ENCODE peak calls at places on chromosomes 5 and 9, in ten cellular contexts. V is choroid plexus epithelial cell, G is HFFc6, T is heart left ventricle, E is HepG2, D is astrocyte of the spinal cord, A is neural progenitor cell, Y is chondrocyte, U is GM23338, C is omental fat pad. L is an unnamed sample.

GRCh38 chr5:170411100-170411499 is 21.9 kb upstream of the KCNMB1 start:
- DNase-seq in V (no peak), G (no peak), T (no peak), E (no peak), D (no peak), A (no peak), Y (no peak), U (no peak), C (no peak), L (no peak)

GRCh38 chr9:106929471-106930198 is 66.7 kb downstream of the ZNF462 start:
- DNase-seq in V (peak), G (no peak), T (peak), E (no peak), D (peak), A (no peak), Y (no peak), U (no peak), C (no peak), L (no peak)

GRCh38 chr5:31895199-31895598 is 256.3 kb downstream of the PDZD2 start:
- DNase-seq in V (no peak), G (no peak), T (no peak), E (no peak), D (no peak), A (no peak), Y (no peak), U (no peak), C (no peak), L (no peak)

GRCh38 chr5:106171132-106171531 is 1499.6 kb downstream of the EFNA5 start:
- DNase-seq in V (no peak), G (no peak), T (no peak), E (no peak), D (no peak), A (no peak), Y (no peak), U (no peak), C (no peak), L (no peak)

GRCh38 chr9:113535756-113536155 is 72.2 kb downstream of the RGS3 start:
- DNase-seq in V (no peak), G (no peak), T (no peak), E (no peak), D (no peak), A (no peak), Y (no peak), U (no peak), C (no peak), L (no peak)

GRCh38 chr5:33530963-33531298 is 90.2 kb downstream of the TARS1 start:
- DNase-seq in V (no peak), G (no peak), T (no peak), E (no peak), D (no peak), A (no peak), Y (no peak), U (peak), C (no peak), L (no peak)

GRCh38 chr9:24698864-24699518 is 153.3 kb upstream of the IZUMO3 start:
- DNase-seq in V (no peak), G (no peak), T (no peak), E (no peak), D (peak), A (no peak), Y (no peak), U (peak), C (no peak), L (no peak)

GRCh38 chr5:175654346-175654745 is 3.5 kb upstream of the HRH2 start:
- DNase-seq in V (no peak), G (no peak), T (no peak), E (no peak), D (no peak), A (no peak), Y (no peak), U (no peak), C (no peak), L (no peak)

GRCh38 chr5:178439411-178440162 is 150.6 kb downstream of the COL23A1 start:
- DNase-seq in V (no peak), G (no peak), T (no peak), E (no peak), D (no peak), A (no peak), Y (no peak), U (no peak), C (no peak), L (peak)

GRCh38 chr9:27151693-27152397 is 42.8 kb downstream of the TEK start:
- DNase-seq in V (peak), G (peak), T (no peak), E (no peak), D (peak), A (no peak), Y (no peak), U (no peak), C (no peak), L (no peak)

GRCh38 chr5:168756517-168757391 is 177.6 kb upstream of the PANK3 start:
- DNase-seq in V (no peak), G (no peak), T (no peak), E (no peak), D (no peak), A (no peak), Y (no peak), U (peak), C (no peak), L (no peak)

GRCh38 chr5:116473706-116474105 is 100.9 kb downstream of the SEMA6A start:
- DNase-seq in V (no peak), G (no peak), T (no peak), E (no peak), D (no peak), A (no peak), Y (no peak), U (no peak), C (no peak), L (no peak)

GRCh38 chr9:107605041-107605440 is 115.5 kb upstream of the KLF4 start:
- DNase-seq in V (no peak), G (no peak), T (no peak), E (no peak), D (no peak), A (no peak), Y (no peak), U (no peak), C (no peak), L (no peak)

GRCh38 chr5:14879985-14880589 is 8.5 kb upstream of the ANKH start:
- DNase-seq in V (peak), G (no peak), T (no peak), E (peak), D (peak), A (no peak), Y (no peak), U (no peak), C (no peak), L (no peak)

GRCh38 chr5:31213676-31214638 is 20.5 kb downstream of the CDH6 start:
- DNase-seq in V (no peak), G (no peak), T (no peak), E (no peak), D (no peak), A (no peak), Y (no peak), U (peak), C (no peak), L (no peak)

GRCh38 chr9:17251100-17251499 is 116.3 kb downstream of the CNTLN start:
- DNase-seq in V (no peak), G (no peak), T (no peak), E (no peak), D (peak), A (no peak), Y (no peak), U (no peak), C (no peak), L (no peak)

GRCh38 chr5:138601444-138601843 is 26.2 kb upstream of the HSPA9 start:
- DNase-seq in V (peak), G (peak), T (no peak), E (no peak), D (peak), A (no peak), Y (no peak), U (no peak), C (no peak), L (no peak)

GRCh38 chr9:98780059-98780749 is 16.2 kb downstream of the ANKS6 start:
- DNase-seq in V (no peak), G (no peak), T (no peak), E (no peak), D (no peak), A (no peak), Y (no peak), U (no peak), C (no peak), L (no peak)

GRCh38 chr5:33065146-33065545 is 354.0 kb downstream of the NPR3 start:
- DNase-seq in V (no peak), G (no peak), T (no peak), E (no peak), D (peak), A (no peak), Y (no peak), U (no peak), C (no peak), L (no peak)

GRCh38 chr5:111076076-111076475 is 4.6 kb downstream of the TSLP start:
- DNase-seq in V (no peak), G (no peak), T (no peak), E (no peak), D (no peak), A (no peak), Y (no peak), U (no peak), C (no peak), L (no peak)

GRCh38 chr9:2281031-2281802 is 266.1 kb downstream of the SMARCA2 start:
- DNase-seq in V (peak), G (no peak), T (no peak), E (no peak), D (no peak), A (peak), Y (no peak), U (peak), C (no peak), L (no peak)

GRCh38 chr9:91958179-91958578 is 8.2 kb upstream of the ROR2 start:
- DNase-seq in V (no peak), G (no peak), T (peak), E (no peak), D (no peak), A (no peak), Y (no peak), U (no peak), C (no peak), L (no peak)

GRCh38 chr9:91951944-91952520 is 2.0 kb upstream of the ROR2 start:
- DNase-seq in V (peak), G (no peak), T (no peak), E (no peak), D (no peak), A (no peak), Y (no peak), U (no peak), C (no peak), L (no peak)

GRCh38 chr9:91949946-91950664 is at the start of gene ROR2:
- DNase-seq in V (peak), G (no peak), T (peak), E (no peak), D (peak), A (peak), Y (no peak), U (peak), C (no peak), L (peak)

GRCh38 chr9:91953723-91954122 is 3.7 kb upstream of the ROR2 start:
- DNase-seq in V (no peak), G (no peak), T (no peak), E (no peak), D (no peak), A (no peak), Y (no peak), U (no peak), C (no peak), L (peak)

GRCh38 chr9:91954841-91955471 is 4.9 kb upstream of the ROR2 start:
- DNase-seq in V (peak), G (peak), T (peak), E (peak), D (peak), A (peak), Y (no peak), U (peak), C (peak), L (peak)
- TF ChIP-seq CTCF in V (peak), G (peak), T (peak), E (peak), D (peak), A (peak), Y (peak), U (peak), C (no peak), L (peak)

DNA sequence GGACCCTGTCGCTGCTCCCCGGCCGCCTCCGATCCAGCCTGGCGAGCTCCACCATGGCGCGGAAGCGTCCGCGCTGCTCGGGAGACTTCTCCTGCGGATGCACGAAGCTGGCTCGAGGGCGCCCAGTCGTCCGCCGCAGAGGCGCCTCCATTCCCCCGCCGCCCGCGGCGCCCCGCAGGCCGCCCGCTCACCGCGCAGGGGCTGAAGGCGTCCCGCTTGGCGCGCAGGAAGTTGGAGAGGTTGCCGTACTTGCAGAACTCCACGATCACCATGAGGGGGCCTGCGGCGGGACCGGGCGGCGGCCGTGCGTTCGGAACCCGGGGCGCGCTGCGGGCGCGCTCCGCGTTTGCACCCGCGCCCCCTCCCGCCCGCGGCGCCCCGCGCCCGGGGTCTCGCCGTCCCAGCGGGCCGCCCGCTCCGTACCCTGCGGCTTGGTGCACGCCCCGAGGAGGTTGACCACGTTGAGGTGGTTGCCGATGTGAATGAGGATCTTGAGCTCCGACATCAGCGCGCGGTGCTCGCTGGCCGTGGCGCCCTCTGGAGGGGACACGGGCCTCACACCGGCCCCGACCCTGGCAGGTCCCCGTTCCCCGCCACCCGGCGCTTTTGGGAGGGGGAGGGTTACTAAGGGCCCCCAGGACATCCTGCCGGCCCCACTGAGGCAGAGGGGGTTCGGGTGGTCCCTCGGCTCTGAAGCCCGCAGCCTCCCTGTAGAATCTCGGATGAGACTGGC is 27.7 kb upstream of the SCGB3A1 start:
- DNase-seq in V (peak), G (no peak), T (no peak), E (no peak), D (peak), A (peak), Y (no peak), U (peak), C (no peak), L (no peak)
- TF ChIP-seq CTCF in V (peak), G (no peak), T (no peak), E (peak), D (peak), A (peak), Y (peak), U (peak), C (no peak), L (peak)

GRCh38 chr5:100479079-100479688 is 56.0 kb upstream of the FAM174A start:
- DNase-seq in V (peak), G (no peak), T (no peak), E (peak), D (peak), A (peak), Y (no peak), U (peak), C (no peak), L (no peak)
- TF ChIP-seq CTCF in V (peak), G (peak), T (peak), E (peak), D (peak), A (peak), Y (peak), U (peak), C (no peak), L (peak)

GRCh38 chr5:151157426-151158286 is at the start of gene ANXA6:
- DNase-seq in V (peak), G (peak), T (peak), E (peak), D (peak), A (peak), Y (peak), U (peak), C (peak), L (peak)

GRCh38 chr5:151156732-151157402 is 712 bp downstream of the ANXA6 start:
- DNase-seq in V (peak), G (no peak), T (peak), E (no peak), D (peak), A (peak), Y (no peak), U (peak), C (no peak), L (no peak)

GRCh38 chr5:151155149-151155776 is 2.3 kb downstream of the ANXA6 start:
- DNase-seq in V (no peak), G (no peak), T (no peak), E (no peak), D (no peak), A (no peak), Y (no peak), U (no peak), C (no peak), L (no peak)

GRCh38 chr5:151158287-151158661 is 695 bp upstream of the ANXA6 start:
- DNase-seq in V (peak), G (no peak), T (no peak), E (peak), D (no peak), A (peak), Y (no peak), U (peak), C (no peak), L (no peak)

DNA sequence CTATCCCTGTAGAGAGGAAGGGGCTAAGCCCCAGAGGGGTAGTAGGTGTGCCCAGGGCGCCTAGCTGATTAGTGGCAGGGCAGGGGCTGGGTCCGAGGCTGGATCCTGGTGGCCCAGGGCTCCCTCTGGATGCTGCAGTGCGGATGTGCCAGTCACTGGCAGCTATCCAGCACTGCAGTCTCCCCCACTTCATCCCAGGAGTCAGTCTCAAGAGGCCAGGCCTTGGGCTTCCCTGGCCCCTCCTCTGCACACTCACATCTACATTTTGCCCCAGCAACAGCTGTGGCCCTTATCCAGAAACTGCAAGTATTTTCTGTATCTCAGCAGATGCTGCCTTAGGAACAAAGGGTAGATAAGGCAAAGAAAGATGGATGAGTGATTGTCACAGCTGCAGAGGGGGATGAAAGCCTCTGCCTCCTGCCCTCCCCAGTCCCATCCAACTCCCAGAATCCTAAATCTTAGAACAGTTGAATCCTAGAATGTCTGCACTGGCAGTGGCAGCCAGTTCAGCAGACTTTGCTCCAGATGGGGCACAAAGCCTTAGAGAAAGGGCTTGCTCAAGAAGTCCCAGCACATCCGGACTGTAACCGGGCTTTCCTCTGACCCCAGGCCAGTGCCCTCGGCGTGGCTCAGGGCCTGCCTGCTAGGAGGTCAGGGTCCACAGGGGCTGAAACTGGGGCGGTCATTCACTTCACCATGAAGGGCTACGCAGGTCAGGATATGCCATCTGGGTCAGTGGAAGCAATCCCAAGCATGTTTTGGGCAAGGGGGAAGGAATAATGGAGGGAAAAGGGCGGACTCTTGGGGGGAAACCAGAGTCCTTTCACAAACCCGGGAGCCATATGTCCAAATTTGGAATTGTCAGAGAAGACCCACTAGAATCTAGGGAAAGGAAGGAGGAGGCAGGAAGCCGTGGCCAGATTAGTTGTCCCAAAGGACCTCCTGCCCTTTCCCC is 1.5 kb downstream of the ANXA6 start:
- DNase-seq in V (peak), G (peak), T (peak), E (peak), D (peak), A (peak), Y (no peak), U (no peak), C (no peak), L (no peak)
- TF ChIP-seq CTCF in V (no peak), G (peak), T (no peak), E (no peak), D (no peak), A (no peak), Y (peak), U (peak), C (no peak), L (no peak)

GRCh38 chr9:68705636-68706578 is 867 bp downstream of the PIP5K1B start:
- DNase-seq in V (peak), G (no peak), T (peak), E (peak), D (no peak), A (peak), Y (no peak), U (peak), C (no peak), L (no peak)
- TF ChIP-seq CTCF in V (no peak), G (no peak), T (no peak), E (peak), D (no peak), A (no peak), Y (no peak), U (peak), C (no peak), L (no peak)

DNA sequence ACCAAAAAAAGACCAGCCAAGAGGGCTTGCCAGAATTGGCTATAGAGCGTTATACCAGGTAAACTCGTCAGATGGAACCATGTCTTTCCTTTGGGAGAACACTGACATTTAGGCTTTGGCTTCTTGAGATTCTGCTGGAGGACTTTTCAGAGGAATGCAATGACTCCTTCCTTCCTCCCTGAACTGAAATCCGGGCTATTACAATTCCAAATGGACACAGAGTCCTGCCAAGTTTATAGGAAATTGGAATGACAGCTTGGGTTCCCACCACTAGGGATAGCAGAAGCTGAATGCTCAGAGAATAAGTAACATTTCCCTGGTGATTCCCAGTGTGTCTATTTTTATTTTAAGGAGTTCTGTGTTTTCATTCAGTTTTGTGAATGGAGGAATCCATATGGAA is 143.0 kb downstream of the FGF1 start:
- DNase-seq in V (no peak), G (peak), T (no peak), E (no peak), D (peak), A (no peak), Y (no peak), U (no peak), C (no peak), L (no peak)
- TF ChIP-seq CTCF in V (peak), G (peak), T (no peak), E (no peak), D (peak), A (no peak), Y (peak), U (no peak), C (no peak), L (peak)

GRCh38 chr9:87558606-87559005 is 60.9 kb downstream of the DAPK1 start:
- DNase-seq in V (no peak), G (no peak), T (no peak), E (no peak), D (no peak), A (no peak), Y (no peak), U (no peak), C (no peak), L (peak)
- TF ChIP-seq CTCF in V (no peak), G (no peak), T (no peak), E (no peak), D (no peak), A (no peak), Y (no peak), U (no peak), C (no peak), L (no peak)

L was measured in type B pancreatic cell.